ENCODE peak calls at places on chromosomes 3 and 15, in eight cellular contexts. C, S, O, M, B, K, E and L are unnamed samples.

GRCh38 chr3:66449411-66449931 is 51.4 kb downstream of the LRIG1 start:
- DNase-seq in B (no peak), S (peak; percentile 70), O (no peak), E (no peak), M (no peak), K (no peak), C (no peak), L (no peak)

GRCh38 chr3:39267631-39268553 is 11.9 kb downstream of the CX3CR1 start:
- DNase-seq in K (no peak), O (no peak), B (no peak), C (no peak), M (no peak), E (no peak), S (no peak), L (no peak)

GRCh38 chr15:91271565-91272153 is 171.6 kb downstream of the SV2B start:
- DNase-seq in K (peak; percentile 35), M (peak; percentile 57), B (peak; percentile 91), S (no peak), E (no peak), O (no peak), C (peak; percentile 61), L (peak; percentile 35)

GRCh38 chr3:1147326-1147725 is 54.5 kb downstream of the CNTN6 start:
- DNase-seq in K (no peak), B (no peak), E (no peak), M (no peak), C (no peak), O (no peak), S (no peak), L (no peak)

GRCh38 chr15:78130466-78131294 is 565 bp downstream of the CIB2 start:
- DNase-seq in O (no peak), S (peak; percentile 66), E (peak; percentile 77), B (peak; percentile 66), K (no peak), M (peak; percentile 39), C (no peak), L (peak; percentile 76)

GRCh38 chr3:46482632-46483311 is 15.0 kb upstream of the RTP3 start:
- DNase-seq in M (no peak), B (no peak), O (no peak), S (no peak), C (no peak), K (no peak), E (no peak), L (no peak)

GRCh38 chr3:100665230-100665629 is 44.1 kb upstream of the TFG start:
- DNase-seq in K (no peak), O (no peak), M (no peak), B (no peak), E (no peak), S (no peak), C (no peak), L (no peak)

GRCh38 chr15:49428392-49429095 is 5.5 kb downstream of the FGF7 start:
- DNase-seq in K (no peak), B (no peak), O (no peak), M (no peak), C (no peak), S (no peak), E (no peak), L (no peak)

GRCh38 chr15:99123706-99124451 is 19.0 kb downstream of the SYNM start:
- DNase-seq in K (peak; percentile 69), S (peak; percentile 97), B (peak; percentile 47), O (no peak), M (peak; percentile 77), E (peak; percentile 91), C (peak; percentile 49), L (no peak)

GRCh38 chr3:105957722-105958121 is 88.9 kb upstream of the CBLB start:
- DNase-seq in B (no peak), O (no peak), E (no peak), M (no peak), K (no peak), C (no peak), S (no peak), L (no peak)

GRCh38 chr3:173970206-173970605 is 572.7 kb downstream of the NLGN1 start:
- DNase-seq in M (no peak), S (no peak), O (no peak), C (no peak), B (no peak), E (no peak), K (no peak), L (no peak)

GRCh38 chr3:100748220-100748619 is 38.9 kb downstream of the TFG start:
- DNase-seq in S (no peak), C (no peak), E (no peak), B (no peak), O (no peak), M (no peak), K (no peak), L (no peak)

GRCh38 chr3:65342084-65342683 is 654.4 kb upstream of the ADAMTS9 start:
- DNase-seq in E (no peak), B (peak; percentile 91), K (no peak), M (peak; percentile 61), O (peak; percentile 76), S (no peak), C (peak; percentile 28), L (peak; percentile 18)

GRCh38 chr3:184662192-184662591 is 49.7 kb downstream of the MAGEF1 start:
- DNase-seq in K (no peak), S (no peak), C (no peak), E (no peak), B (no peak), M (no peak), O (no peak), L (no peak)

GRCh38 chr3:130925628-130926027 is 31.7 kb downstream of the ATP2C1 start:
- DNase-seq in M (no peak), C (peak; percentile 20), K (no peak), S (no peak), E (no peak), B (no peak), O (no peak), L (no peak)

GRCh38 chr3:50651875-50652529 is 22.7 kb upstream of the DOCK3 start:
- DNase-seq in B (peak; percentile 44), S (no peak), M (no peak), K (no peak), O (peak; percentile 65), E (no peak), C (no peak), L (no peak)

GRCh38 chr15:55250392-55250791 is 39.2 kb downstream of the RAB27A start:
- DNase-seq in S (no peak), M (peak; percentile 18), K (peak; percentile 55), B (no peak), O (no peak), E (no peak), C (peak; percentile 85), L (no peak)

GRCh38 chr15:60004019-60004845 is at the start of gene FOXB1:
- DNase-seq in S (no peak), M (no peak), B (peak; percentile 95), E (no peak), K (no peak), O (no peak), C (no peak), L (no peak)

GRCh38 chr3:146161725-146162047 is 702 bp upstream of the PLOD2 start:
- DNase-seq in B (peak; percentile 34), O (no peak), E (no peak), C (no peak), S (peak; percentile 90), M (peak; percentile 55), K (peak; percentile 30), L (no peak)

GRCh38 chr3:103158183-103158582 is 723.4 kb downstream of the ZPLD1 start:
- DNase-seq in C (no peak), B (peak; percentile 13), S (no peak), O (no peak), K (no peak), E (no peak), M (no peak), L (no peak)

GRCh38 chr3:16199769-16200168 is 25.3 kb downstream of the GALNT15 start:
- DNase-seq in C (no peak), K (no peak), M (no peak), E (no peak), O (no peak), B (no peak), S (no peak), L (no peak)

GRCh38 chr15:100120111-100120510 is 221.7 kb downstream of the ADAMTS17 start:
- DNase-seq in S (no peak), B (no peak), K (no peak), M (no peak), O (peak; percentile 1), E (no peak), C (peak; percentile 73), L (no peak)

GRCh38 chr3:62208385-62208784 is 165.0 kb downstream of the FEZF2 start:
- DNase-seq in B (no peak), K (no peak), S (no peak), C (no peak), M (no peak), E (no peak), O (no peak), L (no peak)

GRCh38 chr3:11379238-11379823 is 107.1 kb downstream of the ATG7 start:
- DNase-seq in S (no peak), E (no peak), K (no peak), O (no peak), C (no peak), B (peak; percentile 39), M (no peak), L (no peak)

GRCh38 chr15:71444866-71445590 is 329.8 kb downstream of the THSD4 start:
- DNase-seq in K (no peak), E (no peak), S (no peak), C (no peak), M (no peak), O (no peak), B (no peak), L (no peak)

DNA sequence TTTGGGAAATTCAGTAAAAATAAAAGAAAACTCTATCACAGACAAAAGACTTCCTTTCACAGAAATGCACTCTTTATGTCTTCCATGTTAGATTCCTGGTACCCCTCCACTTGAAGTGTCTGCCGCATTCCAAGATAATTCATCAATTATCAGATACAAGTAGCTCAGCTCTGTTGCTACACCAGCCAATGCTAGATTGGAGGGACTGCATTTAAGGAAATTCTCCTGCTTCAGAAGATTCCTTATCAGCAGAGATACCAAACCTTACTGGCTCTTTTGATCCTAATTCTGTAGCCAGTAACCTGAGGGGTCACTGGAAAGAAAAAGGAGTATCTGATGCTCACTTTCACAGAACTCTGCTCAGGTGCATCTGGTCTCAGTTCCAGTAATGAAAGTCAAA is 63.9 kb downstream of the TM4SF4 start:
- DNase-seq in M (no peak), E (no peak), C (no peak), O (no peak), K (no peak), S (no peak), B (no peak), L (no peak)
- TF ChIP-seq POLR2AphosphoS5 in M (no peak), E (no peak), C (no peak), O (no peak), K (no peak), S (no peak), B (no peak), L (no peak)

GRCh38 chr3:189455009-189455408 is 176.2 kb upstream of the TP63 start:
- DNase-seq in E (no peak), K (no peak), M (no peak), O (peak; percentile 45), B (no peak), S (no peak), C (no peak), L (no peak)
- TF ChIP-seq POLR2AphosphoS5 in E (no peak), K (no peak), M (no peak), O (no peak), B (no peak), S (no peak), C (no peak), L (no peak)

GRCh38 chr15:62369454-62369853 is 204.4 kb upstream of the C2CD4B start:
- DNase-seq in B (no peak), S (no peak), O (no peak), C (no peak), E (no peak), K (no peak), M (no peak), L (no peak)
- TF ChIP-seq POLR2AphosphoS5 in B (no peak), S (no peak), O (no peak), C (no peak), E (no peak), K (no peak), M (no peak), L (no peak)

GRCh38 chr3:52046186-52046913 is 10.0 kb downstream of the DUSP7 start:
- DNase-seq in S (no peak), K (peak; percentile 68), O (no peak), C (no peak), M (no peak), E (peak; percentile 74), B (no peak), L (no peak)
- TF ChIP-seq POLR2AphosphoS5 in S (no peak), K (peak; percentile 84), O (peak; percentile 55), C (no peak), M (no peak), E (no peak), B (no peak), L (no peak)